ENCODE peak calls at places on chromosome 10, in seven cellular contexts. One of them, this sample, is unnamed.

GRCh38 chr10:121942749-121943148 is 14.9 kb upstream of the ATE1 start:
- DNase-seq in H1: no peak
- DNase-seq in K562: no peak
- DNase-seq in SK-N-SH: no peak
- DNase-seq in GM12878: no peak
- DNase-seq in HCT116: no peak
- DNase-seq in HepG2: no peak
- DNase-seq in this sample: no peak

GRCh38 chr10:79381804-79382221 is 34.5 kb downstream of the PPIF start:
- DNase-seq in SK-N-SH: no peak
- DNase-seq in K562: no peak
- DNase-seq in GM12878: no peak
- DNase-seq in HepG2: peak
- DNase-seq in HCT116: no peak
- DNase-seq in H1: no peak
- DNase-seq in this sample: no peak

GRCh38 chr10:10092581-10092980 is 925.1 kb upstream of the CELF2 start:
- DNase-seq in SK-N-SH: no peak
- DNase-seq in H1: no peak
- DNase-seq in HCT116: no peak
- DNase-seq in GM12878: no peak
- DNase-seq in K562: no peak
- DNase-seq in HepG2: no peak
- DNase-seq in this sample: no peak

GRCh38 chr10:49007128-49007527 is 67.5 kb upstream of the LRRC18 start:
- DNase-seq in K562: no peak
- DNase-seq in GM12878: no peak
- DNase-seq in SK-N-SH: no peak
- DNase-seq in H1: no peak
- DNase-seq in HCT116: no peak
- DNase-seq in HepG2: no peak
- DNase-seq in this sample: no peak

GRCh38 chr10:104297697-104298660 is 29.0 kb downstream of the GSTO2 start:
- DNase-seq in GM12878: no peak
- DNase-seq in K562: peak
- DNase-seq in HepG2: no peak
- DNase-seq in HCT116: no peak
- DNase-seq in H1: peak
- DNase-seq in SK-N-SH: no peak
- DNase-seq in this sample: no peak

GRCh38 chr10:6203331-6204062 is 765 bp downstream of the PFKFB3 start:
- DNase-seq in HCT116: no peak
- DNase-seq in HepG2: no peak
- DNase-seq in H1: no peak
- DNase-seq in SK-N-SH: peak
- DNase-seq in K562: peak
- DNase-seq in GM12878: no peak
- DNase-seq in this sample: peak

GRCh38 chr10:125087897-125088215 is 72.5 kb downstream of the CTBP2 start:
- DNase-seq in GM12878: no peak
- DNase-seq in HCT116: no peak
- DNase-seq in HepG2: no peak
- DNase-seq in K562: no peak
- DNase-seq in H1: no peak
- DNase-seq in SK-N-SH: no peak
- DNase-seq in this sample: no peak

GRCh38 chr10:14665865-14666857 is 108.5 kb downstream of the FAM107B start:
- DNase-seq in H1: no peak
- DNase-seq in K562: no peak
- DNase-seq in GM12878: no peak
- DNase-seq in SK-N-SH: no peak
- DNase-seq in HepG2: no peak
- DNase-seq in HCT116: no peak
- DNase-seq in this sample: no peak

GRCh38 chr10:77320852-77321496 is 316.6 kb downstream of the KCNMA1 start:
- DNase-seq in K562: no peak
- DNase-seq in SK-N-SH: no peak
- DNase-seq in HepG2: no peak
- DNase-seq in HCT116: no peak
- DNase-seq in H1: no peak
- DNase-seq in GM12878: no peak
- DNase-seq in this sample: no peak

GRCh38 chr10:50929670-50930069 is 44.2 kb upstream of the A1CF start:
- DNase-seq in GM12878: no peak
- DNase-seq in K562: no peak
- DNase-seq in SK-N-SH: no peak
- DNase-seq in HCT116: no peak
- DNase-seq in H1: no peak
- DNase-seq in HepG2: no peak
- DNase-seq in this sample: no peak

GRCh38 chr10:90641731-90642130 is 216.1 kb downstream of the HTR7 start:
- DNase-seq in K562: no peak
- DNase-seq in HepG2: no peak
- DNase-seq in H1: no peak
- DNase-seq in SK-N-SH: no peak
- DNase-seq in GM12878: no peak
- DNase-seq in HCT116: no peak
- DNase-seq in this sample: no peak

GRCh38 chr10:90642650-90643049 is 215.2 kb downstream of the HTR7 start:
- DNase-seq in SK-N-SH: no peak
- DNase-seq in HepG2: no peak
- DNase-seq in H1: no peak
- DNase-seq in HCT116: no peak
- DNase-seq in GM12878: no peak
- DNase-seq in K562: no peak
- DNase-seq in this sample: no peak

GRCh38 chr10:90644165-90644564 is 213.7 kb downstream of the HTR7 start:
- DNase-seq in H1: no peak
- DNase-seq in GM12878: no peak
- DNase-seq in K562: no peak
- DNase-seq in HepG2: no peak
- DNase-seq in HCT116: no peak
- DNase-seq in SK-N-SH: no peak
- DNase-seq in this sample: no peak

GRCh38 chr10:90642136-90642535 is 215.7 kb downstream of the HTR7 start:
- DNase-seq in SK-N-SH: no peak
- DNase-seq in K562: no peak
- DNase-seq in GM12878: no peak
- DNase-seq in HepG2: no peak
- DNase-seq in H1: no peak
- DNase-seq in HCT116: no peak
- DNase-seq in this sample: no peak
- TF ChIP-seq JUND in SK-N-SH: no peak
- TF ChIP-seq JUND in K562: no peak
- TF ChIP-seq JUND in GM12878: no peak
- TF ChIP-seq JUND in HepG2: no peak
- TF ChIP-seq JUND in H1: no peak
- TF ChIP-seq JUND in HCT116: no peak
- TF ChIP-seq JUND in this sample: no peak

GRCh38 chr10:21526952-21527633 is 1.6 kb upstream of the SKIDA1 start:
- DNase-seq in HepG2: peak
- DNase-seq in HCT116: no peak
- DNase-seq in K562: peak
- DNase-seq in H1: no peak
- DNase-seq in GM12878: no peak
- DNase-seq in SK-N-SH: peak
- DNase-seq in this sample: no peak
- TF ChIP-seq JUND in HepG2: no peak
- TF ChIP-seq JUND in HCT116: no peak
- TF ChIP-seq JUND in K562: no peak
- TF ChIP-seq JUND in H1: no peak
- TF ChIP-seq JUND in GM12878: no peak
- TF ChIP-seq JUND in SK-N-SH: no peak
- TF ChIP-seq JUND in this sample: no peak

DNA sequence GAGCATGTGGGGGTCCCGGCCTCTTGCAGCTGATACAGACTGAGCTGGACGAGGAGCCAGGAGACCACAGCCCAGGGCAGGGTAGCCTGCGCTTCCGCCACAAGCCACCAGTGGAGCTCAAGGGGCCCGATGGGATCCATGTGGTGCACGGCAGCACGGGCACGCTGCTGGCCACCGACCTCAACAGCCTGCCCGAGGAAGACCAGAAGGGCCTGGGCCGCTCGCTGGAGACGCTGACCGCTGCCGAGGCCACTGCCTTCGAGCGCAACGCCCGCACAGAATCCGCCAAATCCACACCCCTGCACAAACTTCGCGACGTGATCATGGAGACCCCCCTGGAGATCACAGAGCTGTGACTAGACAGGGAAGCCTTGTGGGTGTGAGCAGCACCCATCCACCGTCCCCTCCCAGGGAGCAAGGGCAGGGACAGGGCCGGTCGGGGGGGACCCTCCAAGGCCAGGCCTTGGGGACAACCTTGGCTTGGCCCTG is 36.1 kb downstream of the PSAP start:
- DNase-seq in HepG2: no peak
- DNase-seq in HCT116: no peak
- DNase-seq in K562: no peak
- DNase-seq in GM12878: no peak
- DNase-seq in SK-N-SH: peak
- DNase-seq in H1: no peak
- DNase-seq in this sample: no peak
- TF ChIP-seq JUND in HepG2: no peak
- TF ChIP-seq JUND in HCT116: no peak
- TF ChIP-seq JUND in K562: no peak
- TF ChIP-seq JUND in GM12878: no peak
- TF ChIP-seq JUND in SK-N-SH: no peak
- TF ChIP-seq JUND in H1: no peak
- TF ChIP-seq JUND in this sample: no peak

GRCh38 chr10:11875499-11876281 is 52.5 kb downstream of the PROSER2 start:
- DNase-seq in H1: no peak
- DNase-seq in HCT116: peak
- DNase-seq in GM12878: no peak
- DNase-seq in SK-N-SH: no peak
- DNase-seq in HepG2: peak
- DNase-seq in K562: peak
- DNase-seq in this sample: peak
- TF ChIP-seq JUND in H1: no peak
- TF ChIP-seq JUND in HCT116: no peak
- TF ChIP-seq JUND in GM12878: no peak
- TF ChIP-seq JUND in SK-N-SH: no peak
- TF ChIP-seq JUND in HepG2: peak
- TF ChIP-seq JUND in K562: no peak
- TF ChIP-seq JUND in this sample: no peak

DNA sequence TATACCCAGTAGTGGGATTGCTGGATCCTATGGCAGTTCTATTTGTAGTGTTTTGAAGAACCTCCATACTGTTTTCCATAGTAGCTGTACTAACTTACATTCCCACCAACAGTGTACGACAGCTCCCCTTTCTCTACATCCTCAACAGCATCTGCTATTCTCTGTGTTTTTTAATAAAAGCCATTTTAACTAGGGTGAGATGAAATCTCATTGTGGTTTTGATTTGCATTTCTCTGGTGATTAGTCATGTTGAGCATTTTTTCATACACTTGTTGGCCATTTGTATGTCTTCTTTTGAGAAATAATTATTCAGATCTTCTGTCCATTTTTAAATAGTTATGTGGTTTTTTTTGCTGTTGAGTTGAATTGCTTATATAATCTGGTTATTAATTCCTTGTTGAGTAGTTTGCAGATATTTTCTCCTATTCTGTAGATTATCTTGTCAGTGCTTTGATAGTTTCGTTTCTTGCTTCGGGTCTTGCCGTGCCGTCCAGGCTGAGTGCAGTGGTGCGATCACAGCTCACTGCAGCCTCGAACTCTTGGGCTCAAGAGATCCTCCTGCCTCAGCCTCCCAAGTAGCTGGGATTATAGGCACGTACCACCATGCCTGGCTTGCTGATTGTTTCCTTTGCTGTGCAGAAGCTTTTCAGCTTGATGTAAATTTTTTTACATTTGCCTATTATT is 12.0 kb downstream of the MTG1 start:
- DNase-seq in HCT116: no peak
- DNase-seq in K562: no peak
- DNase-seq in H1: no peak
- DNase-seq in GM12878: no peak
- DNase-seq in SK-N-SH: no peak
- DNase-seq in HepG2: no peak
- DNase-seq in this sample: no peak
- TF ChIP-seq JUND in HCT116: no peak
- TF ChIP-seq JUND in K562: no peak
- TF ChIP-seq JUND in H1: no peak
- TF ChIP-seq JUND in GM12878: no peak
- TF ChIP-seq JUND in SK-N-SH: peak
- TF ChIP-seq JUND in HepG2: no peak
- TF ChIP-seq JUND in this sample: no peak